ENCODE peak calls at places on chromosomes 12 and 14, in seven cellular contexts. F is HCT116, C is GM23338, N is A549, B is SK-N-SH, R is HepG2, U is HL-60. H is an unnamed sample.

GRCh38 chr14:103395245-103395644 is 10.0 kb downstream of the MARK3 start:
- DNase-seq in U (no peak), R (no peak), B (no peak), C (no peak), N (no peak), F (no peak), H (no peak)

GRCh38 chr14:71497645-71498086 is 434.6 kb upstream of the RGS6 start:
- DNase-seq in R (no peak), B (no peak), F (no peak), C (no peak), U (no peak), N (no peak), H (no peak)

GRCh38 chr14:25050494-25051170 is 685 bp upstream of the STXBP6 start:
- DNase-seq in C (peak; percentile 59), F (no peak), R (no peak), B (no peak), U (no peak), N (no peak), H (no peak)

GRCh38 chr14:99143793-99144192 is 128.2 kb downstream of the BCL11B start:
- DNase-seq in U (peak; percentile 23), F (peak; percentile 54), R (no peak), C (peak; percentile 52), B (no peak), N (no peak), H (no peak)

GRCh38 chr12:101299346-101299745 is 19.4 kb downstream of the UTP20 start:
- DNase-seq in U (no peak), N (no peak), F (no peak), C (no peak), R (no peak), B (no peak), H (no peak)

GRCh38 chr12:71144682-71145081 is 13.1 kb downstream of the TSPAN8 start:
- DNase-seq in R (no peak), U (no peak), C (no peak), N (no peak), F (no peak), B (no peak), H (no peak)

GRCh38 chr14:24422261-24422660 is 7.2 kb downstream of the CBLN3 start:
- DNase-seq in N (no peak), U (peak; percentile 31), F (no peak), C (no peak), R (no peak), B (no peak), H (no peak)

GRCh38 chr12:53981652-53982565 is 3.0 kb upstream of the HOXC10 start:
- DNase-seq in U (no peak), F (no peak), R (no peak), C (peak; percentile 64), B (no peak), N (no peak), H (no peak)

GRCh38 chr14:104390941-104391901 is 188.3 kb upstream of the C14orf180 start:
- DNase-seq in F (no peak), U (no peak), B (no peak), N (no peak), C (no peak), R (no peak), H (no peak)

GRCh38 chr14:58307597-58308316 is 9.4 kb downstream of the ARID4A start:
- DNase-seq in B (no peak), F (no peak), C (no peak), R (no peak), U (no peak), N (no peak), H (no peak)

GRCh38 chr12:31471823-31472222 is 119.1 kb downstream of the DENND5B start:
- DNase-seq in B (no peak), C (no peak), F (no peak), U (no peak), N (no peak), R (no peak), H (no peak)

GRCh38 chr12:9143137-9143536 is 27.4 kb upstream of the A2M start:
- DNase-seq in N (no peak), C (no peak), R (no peak), B (no peak), U (no peak), F (no peak), H (no peak)

GRCh38 chr12:27922591-27923139 is 49.9 kb downstream of the PTHLH start:
- DNase-seq in R (no peak), N (no peak), B (no peak), U (no peak), F (no peak), C (no peak), H (no peak)

GRCh38 chr12:11652351-11653040 is 3.0 kb downstream of the ETV6 start:
- DNase-seq in N (no peak), F (no peak), C (peak; percentile 18), R (no peak), B (no peak), U (peak; percentile 82), H (no peak)

GRCh38 chr14:76697246-76697645 is 64.0 kb upstream of the VASH1 start:
- DNase-seq in R (no peak), F (no peak), B (no peak), U (no peak), N (no peak), C (no peak), H (no peak)

GRCh38 chr14:75471059-75471458 is 43.2 kb downstream of the JDP2 start:
- DNase-seq in U (no peak), C (no peak), N (no peak), B (no peak), F (no peak), R (no peak), H (no peak)

GRCh38 chr14:55366271-55366670 is 45.4 kb downstream of the ATG14 start:
- DNase-seq in F (no peak), R (no peak), N (no peak), B (no peak), U (no peak), C (no peak), H (no peak)

GRCh38 chr14:67695394-67695949 is at the start of gene RDH11:
- DNase-seq in B (peak; percentile 85), N (peak; percentile 94), R (peak; percentile 90), C (peak; percentile 95), F (peak; percentile 85), U (peak; percentile 88), H (peak; percentile 67)

GRCh38 chr14:67690011-67690410 is 5.6 kb downstream of the RDH11 start:
- DNase-seq in N (no peak), B (no peak), C (no peak), R (no peak), U (no peak), F (no peak), H (no peak)

GRCh38 chr14:67698179-67698578 is 2.6 kb upstream of the RDH11 start:
- DNase-seq in U (no peak), B (no peak), N (no peak), C (no peak), R (no peak), F (no peak), H (no peak)

GRCh38 chr14:67697006-67697405 is 1.4 kb upstream of the RDH11 start:
- DNase-seq in R (no peak), N (no peak), U (no peak), C (no peak), B (no peak), F (no peak), H (no peak)

GRCh38 chr14:67694791-67695393 is 672 bp downstream of the RDH11 start:
- DNase-seq in B (peak; percentile 80), F (peak; percentile 95), U (peak; percentile 15), R (peak; percentile 92), C (peak; percentile 93), N (peak; percentile 95), H (peak; percentile 85)
- TF ChIP-seq REST in B (no peak), F (no peak), U (no peak), R (no peak), C (no peak), N (no peak), H (no peak)

DNA sequence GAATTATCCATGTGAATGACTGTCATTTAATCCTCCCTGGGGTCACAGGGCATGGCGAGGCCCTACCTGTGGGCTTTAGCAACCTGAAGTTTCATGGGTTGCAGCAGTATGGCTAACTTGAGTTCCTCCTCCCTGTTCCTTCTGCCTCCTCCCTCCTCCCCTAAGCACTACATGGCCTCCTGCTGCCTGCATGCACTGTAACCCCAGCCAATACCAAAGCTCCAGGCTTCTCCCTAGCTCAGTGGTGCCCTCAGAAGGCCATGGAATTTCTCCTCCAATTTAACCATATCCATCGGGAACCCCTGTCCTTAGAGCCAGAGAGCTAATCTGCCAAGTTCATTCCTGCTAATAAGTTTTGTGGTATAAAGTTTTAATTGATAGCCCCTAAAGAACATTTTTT is 95.1 kb downstream of the NT5DC3 start:
- DNase-seq in F (peak; percentile 7), R (no peak), B (no peak), U (no peak), N (no peak), C (peak; percentile 77), H (no peak)
- TF ChIP-seq REST in F (no peak), R (no peak), B (no peak), U (no peak), N (no peak), C (no peak), H (no peak)

DNA sequence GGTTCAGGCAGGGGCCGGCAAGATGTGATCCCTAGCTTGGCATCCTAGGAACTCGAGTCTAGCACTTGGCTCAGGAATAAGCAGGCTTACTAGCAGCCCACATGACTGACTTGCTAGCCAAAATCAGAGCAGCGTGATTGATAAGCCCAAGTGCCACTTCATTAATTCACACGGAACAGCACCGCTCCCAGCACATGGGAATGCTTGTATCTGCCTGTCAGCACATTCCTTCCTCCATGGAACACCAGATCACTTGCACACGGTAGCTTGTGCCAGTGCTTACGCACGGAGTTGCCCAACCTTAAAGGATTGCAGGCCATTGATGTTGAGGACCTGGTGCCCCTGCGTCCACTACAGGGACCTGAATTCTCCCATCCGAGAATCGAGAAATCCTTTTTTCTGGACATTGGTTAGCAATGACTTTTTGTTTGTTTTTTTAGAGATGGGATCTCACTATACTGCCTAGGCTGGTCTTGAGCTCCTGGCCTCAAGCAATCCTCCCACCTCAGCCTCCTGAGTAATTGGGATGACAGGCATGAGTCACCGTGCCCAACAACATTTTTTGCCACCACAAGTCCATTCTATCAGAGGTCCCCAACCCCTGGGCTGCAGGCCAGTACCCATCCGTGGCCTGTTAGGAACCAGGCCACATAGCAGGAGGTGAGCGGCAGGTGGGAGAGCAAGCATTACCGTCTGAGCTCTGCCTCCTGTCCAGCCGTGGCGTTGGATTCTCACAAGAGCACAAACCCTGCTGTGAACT is 30.6 kb upstream of the TSPAN9 start:
- DNase-seq in C (no peak), R (no peak), N (no peak), F (no peak), U (no peak), B (no peak), H (no peak)
- TF ChIP-seq REST in C (no peak), R (no peak), N (no peak), F (no peak), U (no peak), B (no peak), H (no peak)

GRCh38 chr14:86363576-86363975 is 833.6 kb downstream of the FLRT2 start:
- DNase-seq in R (no peak), F (no peak), B (no peak), N (no peak), C (peak; percentile 2), U (no peak), H (no peak)

GRCh38 chr14:86363047-86363446 is 833.1 kb downstream of the FLRT2 start:
- DNase-seq in U (no peak), B (no peak), C (no peak), N (no peak), R (no peak), F (no peak), H (no peak)

DNA sequence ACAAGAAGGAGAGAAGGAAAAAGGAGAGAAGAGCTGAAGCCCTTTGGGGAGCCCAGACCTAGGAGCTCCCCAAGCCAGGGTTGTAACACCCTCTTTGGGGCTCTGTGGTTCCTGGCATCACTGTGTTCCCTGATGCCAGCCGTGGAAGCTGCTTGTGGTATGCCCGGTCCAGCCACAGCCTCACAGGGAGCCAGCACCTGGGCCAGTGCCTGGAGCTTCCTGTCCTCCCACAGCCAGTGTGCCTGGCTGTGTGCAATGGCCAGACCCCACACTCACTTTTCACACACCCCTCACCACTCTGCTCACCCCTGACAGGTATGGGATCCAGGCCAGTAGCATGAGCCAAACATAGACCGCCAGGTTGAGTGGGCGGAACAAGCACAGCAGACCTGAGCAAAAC is 834.7 kb downstream of the FLRT2 start:
- DNase-seq in U (no peak), B (no peak), N (no peak), R (no peak), C (no peak), F (no peak), H (no peak)
- TF ChIP-seq REST in U (no peak), B (no peak), N (no peak), R (no peak), C (no peak), F (no peak), H (no peak)